ENCODE peak calls at places on chromosomes 13 and 19, in eight cellular contexts. D is GM13976; E is midbrain; S is T-helper 22 cell; L is activated naive CD4-positive, alpha-beta T cell treated with anti-CD3 and anti-CD28 coated beads, Interleukin-2, amount 50 U/mL, for 72 hours; O is GDM1; M is stimulated activated effector memory CD8-positive, alpha-beta T cell treated with anti-CD3 and anti-CD28 coated beads, Interleukin-12 subunit alpha, Interleukin-12 subunit beta, amount 100 ng/mL, for 72 hours; Q is progenitor cell of endocrine pancreas. F is an unnamed sample.

GRCh38 chr19:54893406-54893805 is 12.5 kb upstream of the NCR1 start:
- DNase-seq in D (no peak), E (no peak), S (no peak), L (no peak), O (no peak), M (no peak), Q (no peak), F (no peak)

GRCh38 chr13:51045450-51045849 is 65.6 kb downstream of the C13orf42 start:
- DNase-seq in D (no peak), E (no peak), S (no peak), L (no peak), O (peak; percentile 20), M (no peak), Q (no peak), F (no peak)

GRCh38 chr13:44577236-44578063 is 1.3 kb upstream of the TSC22D1 start:
- DNase-seq in D (peak; percentile 95), E (peak; percentile 94), S (peak; percentile 94), L (peak; percentile 86), O (peak; percentile 100), M (peak; percentile 84), Q (peak; percentile 98), F (peak; percentile 98)

GRCh38 chr13:110617326-110618072 is 2.2 kb downstream of the NAXD start:
- DNase-seq in D (no peak), E (peak; percentile 22), S (no peak), L (no peak), O (no peak), M (no peak), Q (no peak), F (no peak)

GRCh38 chr13:111789420-111789819 is 277.5 kb upstream of the SOX1 start:
- DNase-seq in D (no peak), E (no peak), S (no peak), L (no peak), O (no peak), M (no peak), Q (no peak), F (peak; percentile 33)

GRCh38 chr19:46881092-46881491 is 20.3 kb downstream of the ARHGAP35 start:
- DNase-seq in D (no peak), E (no peak), S (no peak), L (no peak), O (no peak), M (no peak), Q (no peak), F (no peak)

GRCh38 chr13:113129921-113130750 is 7.5 kb downstream of the F10 start:
- DNase-seq in D (no peak), E (no peak), S (no peak), L (peak; percentile 50), O (no peak), M (no peak), Q (peak; percentile 7), F (no peak)

GRCh38 chr19:10508707-10509106 is 5.6 kb upstream of the KEAP1 start:
- DNase-seq in D (no peak), E (no peak), S (no peak), L (peak; percentile 39), O (no peak), M (no peak), Q (no peak), F (no peak)

GRCh38 chr19:17794731-17795494 is at the start of gene B3GNT3:
- DNase-seq in D (no peak), E (no peak), S (no peak), L (no peak), O (no peak), M (no peak), Q (no peak), F (no peak)

GRCh38 chr19:34556500-34556899 is 74.9 kb downstream of the WTIP start:
- DNase-seq in D (no peak), E (peak; percentile 1), S (no peak), L (peak; percentile 29), O (no peak), M (no peak), Q (no peak), F (no peak)

GRCh38 chr13:112333756-112334543 is 42.2 kb upstream of the SPACA7 start:
- DNase-seq in D (no peak), E (no peak), S (no peak), L (no peak), O (no peak), M (no peak), Q (no peak), F (no peak)

F was measured in Peyer's patch.